ENCODE peak calls at places on chromosomes 5 and 9, in seven cellular contexts. X is heart right ventricle, V is hepatocyte, Y is stomach, U is cardiac muscle cell, O is A549, Q is PC-9. N is an unnamed sample.

GRCh38 chr5:14668247-14668646 is 3.7 kb downstream of the OTULIN start:
- DNase-seq in O (no peak), Q (no peak), V (no peak), X (no peak), U (no peak), Y (no peak), N (no peak)

GRCh38 chr9:13352451-13352979 is 73.0 kb upstream of the MPDZ start:
- DNase-seq in V (no peak), Q (no peak), X (no peak), Y (no peak), U (no peak), O (no peak), N (no peak)

GRCh38 chr5:96537386-96537785 is 104.3 kb upstream of the PCSK1 start:
- DNase-seq in U (no peak), V (no peak), X (no peak), Q (no peak), O (peak; percentile 11), Y (no peak), N (no peak)

GRCh38 chr9:84669008-84669292 is 579 bp upstream of the NTRK2 start:
- DNase-seq in V (no peak), X (no peak), Y (no peak), U (no peak), Q (no peak), O (no peak), N (no peak)

GRCh38 chr5:132458651-132459030 is 31.9 kb downstream of the IRF1 start:
- DNase-seq in V (no peak), O (no peak), U (no peak), Q (peak; percentile 69), X (no peak), Y (no peak), N (no peak)

GRCh38 chr5:150152636-150153462 is 2.8 kb downstream of the PDGFRB start:
- DNase-seq in X (no peak), U (no peak), O (no peak), Q (no peak), V (no peak), Y (no peak), N (no peak)

GRCh38 chr5:135255461-135256178 is 143.4 kb downstream of the MACROH2A1 start:
- DNase-seq in V (no peak), U (peak; percentile 40), X (no peak), O (no peak), Q (no peak), Y (no peak), N (no peak)

GRCh38 chr5:57695179-57695578 is 212.6 kb upstream of the ACTBL2 start:
- DNase-seq in Y (no peak), V (peak; percentile 32), U (no peak), O (peak; percentile 19), X (no peak), Q (no peak), N (no peak)

GRCh38 chr5:157069949-157070348 is 11.0 kb upstream of the HAVCR1 start:
- DNase-seq in X (no peak), Q (no peak), O (no peak), U (no peak), V (peak; percentile 35), Y (no peak), N (no peak)

GRCh38 chr5:112473989-112474388 is 54.9 kb upstream of the EPB41L4A start:
- DNase-seq in X (no peak), O (no peak), V (no peak), Y (no peak), U (no peak), Q (no peak), N (no peak)

GRCh38 chr9:20426019-20426418 is 196.3 kb downstream of the MLLT3 start:
- DNase-seq in X (no peak), O (no peak), V (no peak), Q (no peak), U (no peak), Y (no peak), N (no peak)

GRCh38 chr5:100691545-100691944 is 156.4 kb downstream of the FAM174A start:
- DNase-seq in Y (no peak), V (no peak), Q (peak; percentile 66), O (no peak), X (no peak), U (no peak), N (no peak)

GRCh38 chr5:7815757-7816534 is 35.0 kb downstream of the CFAP90 start:
- DNase-seq in U (peak; percentile 91), Q (no peak), O (peak; percentile 67), Y (peak; percentile 85), V (peak; percentile 88), X (peak; percentile 77), N (peak; percentile 11)

GRCh38 chr5:173762045-173762444 is 126.1 kb upstream of the CPEB4 start:
- DNase-seq in O (no peak), V (peak; percentile 40), X (no peak), U (no peak), Y (no peak), Q (no peak), N (no peak)

GRCh38 chr9:95192631-95193030 is 124.9 kb downstream of the FANCC start:
- DNase-seq in O (no peak), X (no peak), Y (no peak), V (no peak), U (no peak), Q (no peak), N (no peak)

GRCh38 chr5:75050415-75050814 is 1.9 kb downstream of the GCNT4 start:
- DNase-seq in Y (no peak), Q (no peak), U (peak; percentile 42), V (peak; percentile 35), X (no peak), O (peak; percentile 58), N (peak; percentile 32)

GRCh38 chr5:81209386-81209785 is 23.7 kb upstream of the CKMT2 start:
- DNase-seq in V (no peak), U (no peak), Q (no peak), O (no peak), X (no peak), Y (no peak), N (no peak)

GRCh38 chr9:6956796-6957355 is 199.1 kb downstream of the KDM4C start:
- DNase-seq in V (no peak), O (no peak), X (no peak), Y (no peak), Q (no peak), U (no peak), N (no peak)

GRCh38 chr9:111661802-111662491 is 542 bp downstream of the GNG10 start:
- DNase-seq in O (peak; percentile 22), Q (peak; percentile 66), U (peak; percentile 56), V (peak; percentile 58), X (peak; percentile 25), Y (peak; percentile 30), N (peak; percentile 62)

DNA sequence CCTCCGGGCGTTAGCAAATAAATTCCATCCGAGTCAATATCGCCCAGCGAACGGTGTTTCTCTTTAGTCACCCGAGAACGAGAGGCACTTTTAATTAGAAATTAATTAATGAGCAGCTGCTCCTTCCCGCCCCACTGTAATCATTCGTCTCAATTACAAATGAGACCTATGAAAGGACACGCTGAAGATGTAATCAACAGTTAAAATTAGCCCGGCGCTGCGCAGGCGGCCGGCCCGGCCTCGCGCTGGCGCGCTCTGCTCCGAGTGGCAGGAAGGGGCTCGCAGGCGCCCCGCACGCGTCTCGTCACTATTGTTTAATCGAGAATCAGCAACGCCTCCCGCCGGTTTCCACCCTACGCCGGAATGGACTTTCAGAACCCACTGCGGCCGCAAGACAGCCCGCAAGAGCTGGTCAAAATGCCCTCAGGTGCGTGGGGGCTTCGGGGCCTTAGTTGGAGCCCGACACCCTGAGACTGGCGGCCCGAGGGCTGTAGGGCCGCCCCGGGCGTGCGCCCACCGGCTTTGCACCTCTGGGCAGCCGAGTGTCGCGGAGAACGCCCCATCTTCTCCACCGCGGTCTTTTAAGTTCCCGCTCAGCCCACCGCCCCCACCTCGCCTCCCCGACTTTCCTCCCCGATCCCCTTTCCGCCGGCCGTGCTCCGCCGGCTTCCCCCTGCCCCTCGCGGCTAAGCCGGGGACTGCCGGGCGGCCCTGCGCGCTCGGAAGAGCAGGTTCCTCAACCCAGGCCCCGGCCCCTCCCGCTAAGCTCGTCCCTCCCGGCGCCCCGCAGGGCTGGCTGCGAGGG is 597 bp upstream of the IRX4 start:
- DNase-seq in O (peak; percentile 42), V (peak; percentile 41), Q (no peak), U (peak; percentile 66), Y (no peak), X (no peak), N (no peak)
- H3K27ac ChIP-seq in O (peak overlapping the region; percentile 13), V (no peak overlapping the region), Q (no peak overlapping the region), U (peak overlapping the region; percentile 94), Y (no peak overlapping the region), X (peak overlapping the region; percentile 52), N (no peak overlapping the region)

GRCh38 chr5:55599148-55600050 is 64.6 kb upstream of the PLPP1 start:
- DNase-seq in O (no peak), Q (no peak), U (no peak), V (no peak), Y (no peak), X (peak; percentile 57), N (no peak)

GRCh38 chr5:55600536-55601208 is 65.9 kb upstream of the PLPP1 start:
- DNase-seq in U (peak; percentile 32), X (peak; percentile 56), O (peak; percentile 21), Q (peak; percentile 67), Y (no peak), V (peak; percentile 63), N (peak; percentile 56)

GRCh38 chr5:55600086-55600485 is 65.3 kb upstream of the PLPP1 start:
- DNase-seq in V (no peak), O (no peak), U (no peak), Q (no peak), X (no peak), Y (no peak), N (no peak)

GRCh38 chr5:55603947-55604346 is 69.2 kb upstream of the PLPP1 start:
- DNase-seq in O (peak; percentile 37), Y (no peak), Q (no peak), X (no peak), V (no peak), U (no peak), N (peak; percentile 76)

GRCh38 chr5:55601209-55601618 is 66.5 kb upstream of the PLPP1 start:
- DNase-seq in X (peak; percentile 90), Q (peak; percentile 94), U (peak; percentile 32), O (peak; percentile 96), V (peak; percentile 87), Y (peak; percentile 72), N (peak; percentile 87)
- H3K4me3 ChIP-seq in X (no peak overlapping the region), Q (peak overlapping the region; percentile 27), U (no peak overlapping the region), O (peak overlapping the region; percentile 14), V (no peak overlapping the region), Y (no peak overlapping the region), N (peak overlapping the region; percentile 40)

DNA sequence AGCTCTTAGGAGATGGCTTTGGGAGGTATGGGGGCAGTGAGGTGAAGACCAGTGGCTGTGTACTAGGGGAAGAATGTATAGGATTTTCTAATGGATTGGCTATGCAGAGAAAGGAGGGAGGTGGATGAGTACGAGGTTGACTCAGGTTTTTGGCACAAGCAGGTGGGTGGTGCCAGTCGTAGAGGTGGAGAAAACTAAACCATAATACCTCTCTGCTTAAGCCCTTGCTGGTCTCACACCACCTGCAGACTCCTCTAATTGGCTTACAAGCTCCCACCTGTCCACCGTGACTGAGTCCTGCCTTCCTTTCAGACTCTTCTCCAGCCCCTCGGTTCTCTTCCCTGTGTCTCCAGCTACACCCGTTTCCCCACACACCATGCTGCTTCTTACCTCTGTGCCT is 521.7 kb upstream of the CLINT1 start:
- DNase-seq in Q (no peak), O (no peak), V (no peak), U (no peak), X (no peak), Y (no peak), N (no peak)
- H3K9me3 ChIP-seq in Q (no peaks in the 10 kb centered on the region), O (no peaks in the 10 kb centered on the region), V (no peaks in the 10 kb centered on the region), U (no peaks in the 10 kb centered on the region), X (no peaks in the 10 kb centered on the region), Y (peaks cover 6% of the 10 kb centered on the region), N (peaks cover 3% of the 10 kb centered on the region)

DNA sequence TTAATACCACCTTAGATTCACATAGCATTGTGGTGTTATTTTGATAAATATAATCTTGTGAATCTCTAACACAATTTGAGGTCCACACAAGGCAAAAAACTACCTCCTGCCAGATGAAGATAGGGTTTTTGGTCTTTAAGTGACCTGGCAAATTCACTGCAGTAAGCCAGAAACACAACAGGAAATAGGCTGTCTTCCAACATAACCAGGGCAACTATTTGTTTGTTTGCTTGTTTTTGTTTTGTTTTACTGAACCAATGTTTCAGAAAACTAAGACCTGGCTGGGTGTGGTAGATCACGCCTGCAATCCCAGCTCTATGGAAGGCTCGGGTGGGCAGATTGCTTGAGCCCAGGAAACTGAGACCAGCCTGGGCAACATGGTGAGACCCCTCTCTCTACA is 95.5 kb downstream of the USP20 start:
- DNase-seq in Y (no peak), Q (no peak), X (no peak), V (no peak), O (no peak), U (no peak), N (no peak)
- H3K27ac ChIP-seq in Y (no peak overlapping the region), Q (no peak overlapping the region), X (no peak overlapping the region), V (no peak overlapping the region), O (no peak overlapping the region), U (no peak overlapping the region), N (no peak overlapping the region)